ENCODE peak calls at places on chromosome 12, in ten cellular contexts. O is IMR-90; L is foreskin fibroblast; G is A549; R is endodermal cell; N is naive thymus-derived CD4-positive, alpha-beta T cell; U is pancreas; Y is cardiac muscle cell; H is thyroid gland; Z is astrocyte of the cerebellum. A is an unnamed sample.
A peak's percentile ranks its signal among the peaks of the same experiment; 100 is the strongest.

GRCh38 chr12:90622431-90622830 is 332.5 kb downstream of the CCER1 start:
- DNase-seq in L (peak; percentile 9), U (no peak), N (no peak), Z (no peak), G (peak; percentile 9), H (no peak), R (no peak), O (peak; percentile 56), Y (no peak), A (peak; percentile 33)

GRCh38 chr12:59173696-59174095 is 253.4 kb upstream of the LRIG3 start:
- DNase-seq in L (no peak), U (no peak), O (peak; percentile 8), G (no peak), Y (peak; percentile 10), R (no peak), H (no peak), N (no peak), Z (no peak), A (no peak)

GRCh38 chr12:54352022-54352531 is 12.2 kb downstream of the GPR84 start:
- DNase-seq in H (peak; percentile 88), U (peak; percentile 77), Y (peak; percentile 64), L (peak; percentile 65), R (peak; percentile 93), O (peak; percentile 79), G (no peak), N (peak; percentile 48), Z (peak; percentile 84), A (no peak)

GRCh38 chr12:3168775-3169221 is 91.6 kb downstream of the TSPAN9 start:
- DNase-seq in N (peak; percentile 56), U (no peak), Y (no peak), H (no peak), O (peak; percentile 99), L (peak; percentile 90), Z (peak; percentile 81), R (peak; percentile 67), G (peak; percentile 88), A (peak; percentile 98)

GRCh38 chr12:58537278-58537677 is 383.0 kb downstream of the LRIG3 start:
- DNase-seq in L (peak; percentile 94), G (no peak), Z (no peak), O (peak; percentile 82), R (no peak), Y (no peak), H (no peak), N (no peak), U (no peak), A (peak; percentile 72)

GRCh38 chr12:71536939-71537622 is 97.5 kb downstream of the LGR5 start:
- DNase-seq in L (no peak), Y (no peak), G (no peak), H (no peak), Z (no peak), R (no peak), N (no peak), O (no peak), U (no peak), A (no peak)

GRCh38 chr12:107352347-107353081 is 259.2 kb upstream of the CRY1 start:
- DNase-seq in Y (no peak), G (peak; percentile 81), N (peak; percentile 54), H (no peak), O (no peak), L (no peak), U (no peak), R (no peak), Z (no peak), A (no peak)

GRCh38 chr12:24499151-24500146 is 449.5 kb downstream of the BCAT1 start:
- DNase-seq in Z (no peak), Y (no peak), U (no peak), R (no peak), O (peak; percentile 79), N (no peak), L (peak; percentile 18), G (no peak), H (no peak), A (peak; percentile 43)

GRCh38 chr12:14365294-14366210 is at the start of gene ATF7IP:
- DNase-seq in R (peak; percentile 99), U (peak; percentile 96), G (peak; percentile 99), Z (peak; percentile 95), L (peak; percentile 95), H (peak; percentile 98), N (peak; percentile 94), Y (peak; percentile 96), O (peak; percentile 96), A (peak; percentile 93)

GRCh38 chr12:4440187-4440941 is 5.3 kb downstream of the FGF6 start:
- DNase-seq in N (no peak), L (no peak), Y (no peak), O (no peak), G (no peak), H (no peak), Z (no peak), R (peak; percentile 88), U (no peak), A (no peak)

GRCh38 chr12:106434521-106434920 is 77.0 kb downstream of the POLR3B start:
- DNase-seq in L (no peak), O (no peak), U (no peak), R (no peak), G (no peak), H (no peak), Y (no peak), N (no peak), Z (no peak), A (no peak)

GRCh38 chr12:92295523-92295922 is 149.9 kb upstream of the BTG1 start:
- DNase-seq in N (no peak), Z (no peak), H (no peak), U (no peak), R (peak; percentile 35), O (peak; percentile 79), L (peak; percentile 41), Y (no peak), G (peak; percentile 5), A (no peak)

GRCh38 chr12:51390457-51391046 is 654 bp downstream of the GALNT6 start:
- DNase-seq in N (no peak), R (no peak), U (no peak), L (no peak), H (no peak), O (no peak), Y (no peak), G (no peak), Z (no peak), A (no peak)

GRCh38 chr12:32666510-32666909 is 12.6 kb upstream of the DNM1L start:
- DNase-seq in U (no peak), H (no peak), N (no peak), Z (no peak), Y (no peak), L (no peak), G (no peak), O (no peak), R (no peak), A (no peak)

GRCh38 chr12:110928700-110929099 is 8.3 kb upstream of the MYL2 start:
- DNase-seq in H (no peak), Z (no peak), U (no peak), G (no peak), L (no peak), Y (peak; percentile 95), N (no peak), O (no peak), R (peak; percentile 70), A (no peak)

GRCh38 chr12:11695321-11695720 is 45.8 kb downstream of the ETV6 start:
- DNase-seq in R (no peak), O (peak; percentile 58), N (no peak), U (peak; percentile 60), Y (no peak), H (peak; percentile 47), L (no peak), G (no peak), Z (peak; percentile 69), A (no peak)

GRCh38 chr12:29943683-29944082 is 159.9 kb upstream of the TMTC1 start:
- DNase-seq in Y (no peak), L (no peak), H (no peak), Z (peak; percentile 49), U (no peak), G (no peak), O (no peak), N (no peak), R (no peak), A (no peak)

DNA sequence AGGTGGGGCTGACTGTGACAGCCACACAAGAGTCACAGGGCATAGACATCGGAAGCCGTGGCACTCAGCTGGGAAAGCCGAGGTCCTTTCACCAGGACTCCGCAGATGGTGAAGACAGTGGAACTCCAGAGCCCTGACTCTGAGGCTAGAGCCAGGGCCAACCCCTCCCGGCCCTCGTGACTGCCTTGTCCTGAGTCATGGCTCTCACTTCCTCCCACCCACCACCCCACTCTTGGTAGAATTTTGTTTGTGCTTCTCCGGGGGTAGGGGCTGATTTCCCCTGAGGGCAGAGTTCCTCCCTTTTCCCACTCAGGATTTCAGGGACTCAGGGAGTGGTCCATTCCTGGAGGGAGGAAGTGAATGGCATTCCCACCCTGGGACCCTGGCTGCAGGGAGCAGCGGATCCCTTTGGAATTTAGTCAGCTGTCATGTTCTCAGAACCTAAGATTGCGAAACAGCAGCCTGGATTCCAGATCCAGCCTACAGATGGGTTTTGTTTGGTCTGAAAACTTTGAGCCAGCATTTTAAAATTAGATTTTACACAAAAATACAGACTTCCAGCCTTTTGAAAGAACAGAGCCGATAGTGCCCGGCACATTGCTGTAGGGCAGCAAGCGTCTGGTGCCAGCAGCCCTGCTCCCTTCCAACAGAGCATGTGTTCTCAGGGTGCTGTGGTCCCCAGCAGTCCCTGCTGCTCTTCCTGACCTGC is 50.7 kb downstream of the TPCN1 start:
- DNase-seq in N (peak; percentile 35), U (peak; percentile 83), R (peak; percentile 59), H (peak; percentile 52), G (no peak), Y (no peak), O (peak; percentile 83), Z (no peak), L (peak; percentile 86), A (peak; percentile 52)
- H3K4me3 ChIP-seq in N (no peak overlapping the region), U (no peak overlapping the region), R (no peak overlapping the region), H (no peak overlapping the region), G (no peak overlapping the region), Y (no peak overlapping the region), O (no peak overlapping the region), Z (no peak overlapping the region), L (peak overlapping the region; percentile 28), A (no peak overlapping the region)

DNA sequence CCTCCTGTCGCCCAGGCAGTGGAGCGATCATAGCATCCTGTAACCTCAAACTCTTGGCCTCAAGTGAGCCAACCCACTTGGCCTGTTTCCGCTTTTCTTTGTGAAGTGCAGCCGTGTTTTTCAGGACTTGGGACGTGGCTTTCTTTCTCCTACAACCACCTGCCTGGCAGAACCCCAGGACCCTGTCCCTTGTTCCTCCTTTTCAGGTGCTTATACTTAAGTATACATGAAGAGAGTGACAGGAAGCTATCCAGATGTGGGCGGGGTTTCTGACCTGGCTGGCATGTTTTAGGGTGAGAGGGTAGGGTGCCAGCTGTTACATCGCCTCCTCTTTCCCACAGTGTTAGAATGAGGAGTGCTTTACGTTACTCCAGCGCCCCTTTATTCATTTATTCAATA is 684 bp downstream of the ZNF140 start:
- DNase-seq in Y (no peak), G (no peak), L (no peak), Z (no peak), O (no peak), H (peak; percentile 7), N (no peak), U (no peak), R (peak; percentile 56), A (no peak)
- H3K4me3 ChIP-seq in Y (peak overlapping the region; percentile 72), G (peak overlapping the region; percentile 88), L (peak overlapping the region; percentile 82), Z (peak overlapping the region; percentile 74), O (peak overlapping the region; percentile 90), H (no peak overlapping the region), N (peak overlapping the region; percentile 38), U (peak overlapping the region; percentile 68), R (peak overlapping the region; percentile 94), A (peak overlapping the region; percentile 75)

GRCh38 chr12:69874606-69875005 is 49.6 kb downstream of the MYRFL start:
- DNase-seq in R (no peak), L (no peak), Z (no peak), G (no peak), Y (no peak), U (no peak), H (no peak), O (no peak), N (no peak), A (no peak)
- H3K4me3 ChIP-seq in R (no peak overlapping the region), L (no peak overlapping the region), Z (no peak overlapping the region), G (no peak overlapping the region), Y (no peak overlapping the region), U (no peak overlapping the region), H (no peak overlapping the region), O (no peak overlapping the region), N (no peak overlapping the region), A (no peak overlapping the region)

GRCh38 chr12:49811961-49812401 is 16.2 kb downstream of the NCKAP5L start:
- DNase-seq in H (no peak), Y (no peak), U (no peak), R (no peak), N (no peak), L (no peak), Z (no peak), G (no peak), O (no peak), A (no peak)
- H3K4me3 ChIP-seq in H (no peak overlapping the region), Y (no peak overlapping the region), U (no peak overlapping the region), R (no peak overlapping the region), N (no peak overlapping the region), L (no peak overlapping the region), Z (no peak overlapping the region), G (no peak overlapping the region), O (no peak overlapping the region), A (no peak overlapping the region)